ENCODE peak calls at places on chromosomes 7 and 10, in nine cellular contexts. L is stimulated activated CD4-positive, alpha-beta T cell treated with anti-CD3 and anti-CD28 coated beads, Interleukin-4, amount 100 ng/mL, for 48 hours; O is endothelial cell; G is kidney tubule cell; W is SK-N-DZ; M is mammary epithelial cell; F is AG08396; B is nucleus accumbens; S is GM19239. K is an unnamed sample.

GRCh38 chr7:42198296-42198695 is 38.7 kb downstream of the GLI3 start:
- DNase-seq in G (no peak), F (no peak), B (no peak), O (no peak), M (peak), S (no peak), W (no peak), L (no peak), K (no peak)

GRCh38 chr7:136687693-136688322 is 180.6 kb upstream of the CHRM2 start:
- DNase-seq in L (no peak), G (peak), O (peak), F (no peak), B (no peak), W (peak), M (peak), S (peak), K (no peak)

GRCh38 chr7:54015251-54015650 is 526.9 kb upstream of the VSTM2A start:
- DNase-seq in G (peak), S (no peak), M (peak), O (no peak), W (no peak), B (no peak), F (no peak), L (no peak), K (no peak)

GRCh38 chr10:93751074-93751572 is 6.6 kb upstream of the LGI1 start:
- DNase-seq in W (no peak), B (no peak), M (no peak), G (no peak), F (no peak), L (no peak), O (no peak), S (no peak), K (no peak)

GRCh38 chr7:151925446-151926335 is 30.6 kb upstream of the GALNTL5 start:
- DNase-seq in L (peak), M (no peak), O (no peak), G (no peak), B (no peak), S (no peak), W (peak), F (no peak), K (no peak)

GRCh38 chr7:148738737-148739535 is 40.2 kb downstream of the CUL1 start:
- DNase-seq in O (no peak), S (no peak), M (no peak), F (no peak), W (no peak), L (no peak), G (peak), B (no peak), K (no peak)

GRCh38 chr7:101308245-101309085 is 13.1 kb downstream of the IFT22 start:
- DNase-seq in F (peak), S (no peak), O (peak), M (peak), W (peak), G (peak), L (peak), B (no peak), K (peak)

GRCh38 chr7:131231381-131232220 is 96.1 kb upstream of the MKLN1 start:
- DNase-seq in S (peak), B (peak), O (no peak), F (peak), M (no peak), W (no peak), L (peak), G (no peak), K (peak)

GRCh38 chr10:130993612-130994011 is 317.9 kb downstream of the TCERG1L start:
- DNase-seq in G (no peak), O (no peak), F (no peak), W (no peak), M (no peak), S (no peak), L (no peak), B (no peak), K (no peak)

GRCh38 chr7:34493752-34494151 is 164.3 kb upstream of the NPSR1 start:
- DNase-seq in G (no peak), O (no peak), M (no peak), S (no peak), F (no peak), B (no peak), W (no peak), L (no peak), K (no peak)

GRCh38 chr7:15461576-15461975 is 100.2 kb downstream of the AGMO start:
- DNase-seq in L (no peak), S (no peak), F (peak), G (peak), B (no peak), W (no peak), O (no peak), M (peak), K (no peak)

GRCh38 chr7:135976312-135977019 is 693 bp downstream of the MTPN start:
- DNase-seq in M (peak), L (peak), B (no peak), S (no peak), G (peak), O (peak), W (no peak), F (no peak), K (peak)

GRCh38 chr10:21934307-21934706 is 69.2 kb downstream of the DNAJC1 start:
- DNase-seq in O (no peak), L (no peak), S (no peak), F (no peak), W (no peak), B (no peak), G (no peak), M (peak), K (no peak)

GRCh38 chr10:51985326-51985725 is 285.9 kb upstream of the CSTF2T start:
- DNase-seq in B (no peak), O (no peak), W (no peak), M (no peak), F (no peak), L (no peak), G (no peak), S (no peak), K (no peak)

GRCh38 chr10:90306187-90306586 is 551.7 kb downstream of the HTR7 start:
- DNase-seq in B (no peak), S (no peak), F (peak), W (no peak), L (no peak), M (peak), G (peak), O (no peak), K (no peak)

GRCh38 chr10:13809447-13809846 is 222.7 kb downstream of the PRPF18 start:
- DNase-seq in W (no peak), S (no peak), O (no peak), F (no peak), M (no peak), L (no peak), G (no peak), B (no peak), K (no peak)

GRCh38 chr7:63093481-63093880 is 905.2 kb upstream of the ZNF722 start:
- DNase-seq in O (no peak), M (no peak), L (no peak), S (no peak), B (no peak), F (no peak), G (no peak), W (no peak), K (no peak)

GRCh38 chr7:73901823-73902597 is 41.1 kb downstream of the TMEM270 start:
- DNase-seq in F (no peak), G (no peak), S (no peak), W (no peak), M (no peak), B (no peak), O (no peak), L (no peak), K (no peak)

GRCh38 chr10:22719406-22720042 is 5.1 kb upstream of the PIP4K2A start:
- DNase-seq in S (no peak), G (peak), F (no peak), B (no peak), O (no peak), L (no peak), M (no peak), W (no peak), K (no peak)

GRCh38 chr10:36173364-36173763 is 531.3 kb upstream of the FZD8 start:
- DNase-seq in W (no peak), F (no peak), S (no peak), M (peak), G (no peak), O (no peak), B (no peak), L (no peak), K (no peak)

GRCh38 chr7:46162582-46162981 is 241.5 kb upstream of the IGFBP3 start:
- DNase-seq in F (no peak), G (peak), M (peak), B (no peak), W (no peak), L (no peak), O (no peak), S (no peak), K (no peak)

GRCh38 chr7:100342761-100343160 is 15.2 kb upstream of the PILRB start:
- DNase-seq in G (no peak), B (no peak), L (no peak), W (peak), F (no peak), O (no peak), S (no peak), M (no peak), K (no peak)

GRCh38 chr10:191703-192518 is 56.7 kb downstream of the ZMYND11 start:
- DNase-seq in W (no peak), B (no peak), M (no peak), O (no peak), F (peak), S (no peak), L (no peak), G (no peak), K (no peak)